ENCODE peak calls at places on chromosomes 6 and 20, in six cellular contexts. One of them, this sample, is unnamed.

GRCh38 chr20:1225729-1226313 is at the start of gene RAD21L1:
- DNase-seq in adrenal gland: peak; percentile 82
- DNase-seq in activated B cell treated with CpG ODN at 0.5 μM for 24 hours: peak; percentile 56
- DNase-seq in pancreas: peak; percentile 91
- DNase-seq in breast epithelium: peak; percentile 60
- DNase-seq in endothelial cell: peak; percentile 93
- DNase-seq in this sample: peak; percentile 81

GRCh38 chr20:58997141-58997770 is 9.8 kb downstream of the CTSZ start:
- DNase-seq in adrenal gland: no peak
- DNase-seq in activated B cell treated with CpG ODN at 0.5 μM for 24 hours: no peak
- DNase-seq in pancreas: no peak
- DNase-seq in breast epithelium: no peak
- DNase-seq in endothelial cell: no peak
- DNase-seq in this sample: no peak

GRCh38 chr6:106103728-106104109 is 17.6 kb downstream of the PRDM1 start:
- DNase-seq in adrenal gland: no peak
- DNase-seq in activated B cell treated with CpG ODN at 0.5 μM for 24 hours: no peak
- DNase-seq in pancreas: no peak
- DNase-seq in breast epithelium: peak; percentile 68
- DNase-seq in endothelial cell: no peak
- DNase-seq in this sample: no peak

GRCh38 chr6:36121752-36122494 is 8.4 kb upstream of the MAPK13 start:
- DNase-seq in adrenal gland: no peak
- DNase-seq in activated B cell treated with CpG ODN at 0.5 μM for 24 hours: no peak
- DNase-seq in pancreas: no peak
- DNase-seq in breast epithelium: no peak
- DNase-seq in endothelial cell: no peak
- DNase-seq in this sample: no peak

GRCh38 chr20:36307412-36308317 is 1.5 kb downstream of the DLGAP4 start:
- DNase-seq in adrenal gland: no peak
- DNase-seq in activated B cell treated with CpG ODN at 0.5 μM for 24 hours: no peak
- DNase-seq in pancreas: no peak
- DNase-seq in breast epithelium: no peak
- DNase-seq in endothelial cell: no peak
- DNase-seq in this sample: no peak

GRCh38 chr6:37137881-37138568 is 31.9 kb upstream of the PIM1 start:
- DNase-seq in adrenal gland: no peak
- DNase-seq in activated B cell treated with CpG ODN at 0.5 μM for 24 hours: no peak
- DNase-seq in pancreas: no peak
- DNase-seq in breast epithelium: no peak
- DNase-seq in endothelial cell: peak; percentile 52
- DNase-seq in this sample: no peak

GRCh38 chr6:125444234-125444949 is 142.6 kb upstream of the HDDC2 start:
- DNase-seq in adrenal gland: peak; percentile 50
- DNase-seq in activated B cell treated with CpG ODN at 0.5 μM for 24 hours: no peak
- DNase-seq in pancreas: no peak
- DNase-seq in breast epithelium: no peak
- DNase-seq in endothelial cell: no peak
- DNase-seq in this sample: no peak

GRCh38 chr20:58551631-58552030 is 36.4 kb upstream of the APCDD1L start:
- DNase-seq in adrenal gland: peak; percentile 7
- DNase-seq in activated B cell treated with CpG ODN at 0.5 μM for 24 hours: no peak
- DNase-seq in pancreas: no peak
- DNase-seq in breast epithelium: no peak
- DNase-seq in endothelial cell: no peak
- DNase-seq in this sample: no peak

GRCh38 chr6:113649276-113649675 is 207.9 kb upstream of the MARCKS start:
- DNase-seq in adrenal gland: no peak
- DNase-seq in activated B cell treated with CpG ODN at 0.5 μM for 24 hours: no peak
- DNase-seq in pancreas: peak; percentile 53
- DNase-seq in breast epithelium: peak; percentile 58
- DNase-seq in endothelial cell: no peak
- DNase-seq in this sample: no peak

GRCh38 chr6:54846243-54846856 is at the start of gene FAM83B:
- DNase-seq in adrenal gland: no peak
- DNase-seq in activated B cell treated with CpG ODN at 0.5 μM for 24 hours: no peak
- DNase-seq in pancreas: peak; percentile 74
- DNase-seq in breast epithelium: peak; percentile 82
- DNase-seq in endothelial cell: peak; percentile 36
- DNase-seq in this sample: peak; percentile 45

GRCh38 chr20:56689852-56690485 is 60.9 kb downstream of the TFAP2C start:
- DNase-seq in adrenal gland: no peak
- DNase-seq in activated B cell treated with CpG ODN at 0.5 μM for 24 hours: no peak
- DNase-seq in pancreas: no peak
- DNase-seq in breast epithelium: peak; percentile 71
- DNase-seq in endothelial cell: no peak
- DNase-seq in this sample: no peak

GRCh38 chr6:17470953-17471335 is 77.5 kb downstream of the CAP2 start:
- DNase-seq in adrenal gland: no peak
- DNase-seq in activated B cell treated with CpG ODN at 0.5 μM for 24 hours: no peak
- DNase-seq in pancreas: no peak
- DNase-seq in breast epithelium: no peak
- DNase-seq in endothelial cell: no peak
- DNase-seq in this sample: no peak

GRCh38 chr6:147506704-147507114 is 1.8 kb upstream of the SAMD5 start:
- DNase-seq in adrenal gland: peak; percentile 63
- DNase-seq in activated B cell treated with CpG ODN at 0.5 μM for 24 hours: no peak
- DNase-seq in pancreas: peak; percentile 64
- DNase-seq in breast epithelium: peak; percentile 52
- DNase-seq in endothelial cell: peak; percentile 85
- DNase-seq in this sample: peak; percentile 58

GRCh38 chr6:130943738-130944137 is 116.5 kb downstream of the SMLR1 start:
- DNase-seq in adrenal gland: no peak
- DNase-seq in activated B cell treated with CpG ODN at 0.5 μM for 24 hours: no peak
- DNase-seq in pancreas: no peak
- DNase-seq in breast epithelium: no peak
- DNase-seq in endothelial cell: no peak
- DNase-seq in this sample: no peak

GRCh38 chr6:118591897-118592296 is 43.8 kb downstream of the PLN start:
- DNase-seq in adrenal gland: no peak
- DNase-seq in activated B cell treated with CpG ODN at 0.5 μM for 24 hours: no peak
- DNase-seq in pancreas: no peak
- DNase-seq in breast epithelium: no peak
- DNase-seq in endothelial cell: no peak
- DNase-seq in this sample: no peak

GRCh38 chr6:156948807-156949206 is 171.6 kb downstream of the ARID1B start:
- DNase-seq in adrenal gland: no peak
- DNase-seq in activated B cell treated with CpG ODN at 0.5 μM for 24 hours: no peak
- DNase-seq in pancreas: no peak
- DNase-seq in breast epithelium: no peak
- DNase-seq in endothelial cell: no peak
- DNase-seq in this sample: no peak

GRCh38 chr6:161088676-161089328 is 97.2 kb downstream of the MAP3K4 start:
- DNase-seq in adrenal gland: no peak
- DNase-seq in activated B cell treated with CpG ODN at 0.5 μM for 24 hours: no peak
- DNase-seq in pancreas: no peak
- DNase-seq in breast epithelium: no peak
- DNase-seq in endothelial cell: no peak
- DNase-seq in this sample: no peak

GRCh38 chr6:32070814-32071466 is 32.7 kb downstream of the CYP21A2 start:
- DNase-seq in adrenal gland: no peak
- DNase-seq in activated B cell treated with CpG ODN at 0.5 μM for 24 hours: no peak
- DNase-seq in pancreas: no peak
- DNase-seq in breast epithelium: no peak
- DNase-seq in endothelial cell: no peak
- DNase-seq in this sample: no peak

GRCh38 chr6:14129572-14129971 is 12.0 kb downstream of the CD83 start:
- DNase-seq in adrenal gland: peak; percentile 52
- DNase-seq in activated B cell treated with CpG ODN at 0.5 μM for 24 hours: no peak
- DNase-seq in pancreas: no peak
- DNase-seq in breast epithelium: no peak
- DNase-seq in endothelial cell: peak; percentile 44
- DNase-seq in this sample: peak; percentile 42
- TF ChIP-seq CTCF in adrenal gland: peak; percentile 38
- TF ChIP-seq CTCF in activated B cell treated with CpG ODN at 0.5 μM for 24 hours: no peak
- TF ChIP-seq CTCF in pancreas: no peak
- TF ChIP-seq CTCF in breast epithelium: peak; percentile 28
- TF ChIP-seq CTCF in endothelial cell: no peak
- TF ChIP-seq CTCF in this sample: no peak

GRCh38 chr6:167350731-167351655 is 26.1 kb downstream of the TTLL2 start:
- DNase-seq in adrenal gland: peak; percentile 68
- DNase-seq in activated B cell treated with CpG ODN at 0.5 μM for 24 hours: peak; percentile 77
- DNase-seq in pancreas: peak; percentile 73
- DNase-seq in breast epithelium: peak; percentile 28
- DNase-seq in endothelial cell: peak; percentile 88
- DNase-seq in this sample: peak; percentile 61
- TF ChIP-seq CTCF in adrenal gland: peak; percentile 25
- TF ChIP-seq CTCF in activated B cell treated with CpG ODN at 0.5 μM for 24 hours: peak; percentile 43
- TF ChIP-seq CTCF in pancreas: peak; percentile 62
- TF ChIP-seq CTCF in breast epithelium: peak; percentile 49
- TF ChIP-seq CTCF in endothelial cell: peak; percentile 85
- TF ChIP-seq CTCF in this sample: peak; percentile 84

DNA sequence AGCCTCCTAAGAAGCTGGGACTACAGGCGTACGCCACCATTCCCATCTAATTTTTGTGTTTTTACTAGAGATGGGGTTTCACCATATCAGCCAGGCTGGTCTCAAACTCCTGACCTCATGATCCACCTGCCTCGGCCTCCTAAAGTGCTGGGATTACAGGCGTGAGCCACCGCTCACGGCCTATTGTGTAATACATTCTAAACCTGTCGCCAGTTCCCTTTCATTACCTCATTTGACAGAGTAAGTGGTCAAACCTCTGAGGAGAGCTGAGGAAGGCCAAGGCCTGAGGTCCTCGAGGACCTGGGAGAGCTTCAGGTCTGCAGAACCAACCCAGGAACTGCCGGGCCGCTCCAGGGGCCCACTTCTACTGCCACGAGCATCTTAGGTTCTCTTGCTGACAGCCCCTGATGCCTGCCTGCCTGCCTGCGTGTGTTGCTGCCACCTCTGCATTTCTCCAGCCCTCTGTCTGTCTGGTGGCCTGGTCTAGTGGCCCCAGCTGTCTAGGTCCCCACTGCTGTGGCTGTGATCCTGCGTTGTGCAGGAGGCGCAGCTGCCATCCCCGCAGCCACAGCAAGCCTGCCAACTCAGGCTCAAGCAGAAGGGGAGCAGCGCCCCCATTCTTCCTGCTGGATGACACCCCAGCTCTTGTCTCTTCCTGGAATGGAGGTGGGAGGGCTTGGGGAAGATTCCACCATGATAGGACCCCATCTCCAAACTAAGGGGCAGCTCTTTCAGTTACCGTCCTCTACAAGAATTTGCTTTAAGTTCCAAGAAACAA is 45.3 kb downstream of the PRR18 start:
- DNase-seq in adrenal gland: no peak
- DNase-seq in activated B cell treated with CpG ODN at 0.5 μM for 24 hours: no peak
- DNase-seq in pancreas: no peak
- DNase-seq in breast epithelium: no peak
- DNase-seq in endothelial cell: no peak
- DNase-seq in this sample: no peak
- TF ChIP-seq CTCF in adrenal gland: no peak
- TF ChIP-seq CTCF in activated B cell treated with CpG ODN at 0.5 μM for 24 hours: no peak
- TF ChIP-seq CTCF in pancreas: no peak
- TF ChIP-seq CTCF in breast epithelium: no peak
- TF ChIP-seq CTCF in endothelial cell: no peak
- TF ChIP-seq CTCF in this sample: no peak

DNA sequence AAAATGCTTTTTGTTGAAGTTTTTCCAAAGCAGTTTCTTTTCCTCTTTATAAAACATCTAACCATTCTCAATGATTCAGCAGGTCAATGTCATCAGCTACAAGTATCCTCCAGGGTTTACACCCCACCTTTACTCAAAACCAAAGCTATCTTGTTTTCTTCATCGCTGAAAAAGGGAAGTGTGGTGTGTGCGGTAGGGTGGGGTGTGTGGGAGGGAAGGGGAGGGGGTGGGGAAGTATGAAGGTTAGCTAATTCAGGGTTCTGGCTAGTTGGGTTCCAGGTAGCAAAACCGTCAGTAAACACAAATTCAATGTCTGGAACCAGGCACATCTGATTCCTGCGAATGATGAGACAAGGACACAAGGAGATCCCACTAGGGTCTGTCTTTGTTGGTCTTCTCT is 189.6 kb downstream of the GJA10 start:
- DNase-seq in adrenal gland: no peak
- DNase-seq in activated B cell treated with CpG ODN at 0.5 μM for 24 hours: no peak
- DNase-seq in pancreas: no peak
- DNase-seq in breast epithelium: no peak
- DNase-seq in endothelial cell: no peak
- DNase-seq in this sample: no peak
- TF ChIP-seq CTCF in adrenal gland: no peak
- TF ChIP-seq CTCF in activated B cell treated with CpG ODN at 0.5 μM for 24 hours: no peak
- TF ChIP-seq CTCF in pancreas: no peak
- TF ChIP-seq CTCF in breast epithelium: no peak
- TF ChIP-seq CTCF in endothelial cell: no peak
- TF ChIP-seq CTCF in this sample: no peak

DNA sequence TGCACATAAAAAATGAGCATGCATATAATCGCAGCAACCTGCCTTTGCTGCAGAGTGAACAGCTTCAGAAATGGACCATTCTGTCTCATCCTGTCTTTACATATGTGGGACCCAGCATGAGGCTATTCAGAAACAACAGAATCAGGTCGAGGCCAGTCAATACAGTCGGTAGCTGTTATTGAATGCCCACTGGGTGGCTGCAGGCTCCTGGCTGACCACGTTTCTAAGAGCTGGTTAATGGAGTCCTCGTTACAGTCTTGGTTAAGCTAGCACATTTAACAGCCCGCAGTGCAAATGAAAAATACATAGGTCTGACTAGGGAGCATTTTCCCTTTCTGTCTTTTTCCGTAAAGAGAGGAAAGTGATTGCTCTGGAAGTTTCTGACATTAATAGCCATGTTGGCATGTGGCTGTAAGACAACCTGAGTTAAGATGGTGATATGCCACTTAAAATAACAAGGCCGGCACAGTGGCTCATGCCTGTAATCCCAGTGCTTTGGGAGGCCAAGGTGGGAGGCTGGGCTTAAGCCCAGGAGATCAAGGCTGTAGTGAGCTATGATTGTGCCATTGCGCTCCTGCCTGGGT is 75.0 kb downstream of the SHLD1 start:
- DNase-seq in adrenal gland: no peak
- DNase-seq in activated B cell treated with CpG ODN at 0.5 μM for 24 hours: no peak
- DNase-seq in pancreas: no peak
- DNase-seq in breast epithelium: no peak
- DNase-seq in endothelial cell: no peak
- DNase-seq in this sample: no peak
- TF ChIP-seq CTCF in adrenal gland: no peak
- TF ChIP-seq CTCF in activated B cell treated with CpG ODN at 0.5 μM for 24 hours: no peak
- TF ChIP-seq CTCF in pancreas: no peak
- TF ChIP-seq CTCF in breast epithelium: no peak
- TF ChIP-seq CTCF in endothelial cell: no peak
- TF ChIP-seq CTCF in this sample: no peak

DNA sequence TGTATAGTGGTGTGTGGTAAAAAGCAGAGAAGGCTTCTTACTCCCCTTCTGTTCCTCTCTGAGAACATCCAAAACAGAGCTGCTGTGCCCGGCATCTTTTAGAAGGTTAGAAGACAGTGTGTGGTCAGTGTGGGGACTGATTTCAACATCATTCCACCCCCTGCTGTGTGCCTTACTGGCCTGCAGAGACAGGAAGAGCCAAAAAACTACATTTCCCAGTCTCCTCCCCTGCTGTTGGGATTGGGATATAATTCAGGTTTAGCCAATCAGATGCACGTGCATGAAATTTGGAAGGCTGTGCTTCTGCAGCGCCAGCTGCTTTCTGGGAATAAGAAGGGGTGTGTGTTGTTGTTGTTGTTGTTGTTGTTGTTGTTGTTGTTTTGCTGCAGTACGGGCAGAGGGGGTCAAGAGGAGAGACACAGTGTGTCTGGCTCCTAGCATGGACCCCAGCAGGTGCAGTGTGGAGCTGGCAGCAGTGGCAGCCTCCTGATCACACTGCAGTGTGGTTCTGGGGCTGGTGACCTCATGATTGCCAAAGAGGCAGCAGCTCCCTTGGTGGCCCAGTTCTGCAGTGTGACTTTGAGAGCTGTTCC is 74.7 kb downstream of the MRPL14 start:
- DNase-seq in adrenal gland: no peak
- DNase-seq in activated B cell treated with CpG ODN at 0.5 μM for 24 hours: no peak
- DNase-seq in pancreas: no peak
- DNase-seq in breast epithelium: no peak
- DNase-seq in endothelial cell: no peak
- DNase-seq in this sample: no peak
- TF ChIP-seq CTCF in adrenal gland: peak; percentile 26
- TF ChIP-seq CTCF in activated B cell treated with CpG ODN at 0.5 μM for 24 hours: no peak
- TF ChIP-seq CTCF in pancreas: no peak
- TF ChIP-seq CTCF in breast epithelium: peak; percentile 10
- TF ChIP-seq CTCF in endothelial cell: no peak
- TF ChIP-seq CTCF in this sample: no peak

This sample was measured in mesothelial cell of epicardium.